ENCODE peak calls at places on chromosomes 3 and 15, in eight cellular contexts. One of them, this sample, is unnamed.

GRCh38 chr15:98070132-98070531 is 109.6 kb downstream of the ARRDC4 start:
- DNase-seq in AG04449: no peak
- DNase-seq in upper lobe of right lung: no peak
- DNase-seq in BJ: peak; percentile 74
- DNase-seq in HepG2: no peak
- DNase-seq in MM.1S: no peak
- DNase-seq in omental fat pad: no peak
- DNase-seq in CD8-positive, alpha-beta T cell: no peak
- DNase-seq in this sample: no peak

GRCh38 chr15:66241301-66241700 is 12.2 kb downstream of the MEGF11 start:
- DNase-seq in upper lobe of right lung: no peak
- DNase-seq in CD8-positive, alpha-beta T cell: no peak
- DNase-seq in omental fat pad: no peak
- DNase-seq in AG04449: no peak
- DNase-seq in MM.1S: no peak
- DNase-seq in HepG2: no peak
- DNase-seq in BJ: no peak
- DNase-seq in this sample: no peak

GRCh38 chr3:112104774-112105173 is 18.6 kb downstream of the C3orf52 start:
- DNase-seq in BJ: no peak
- DNase-seq in HepG2: no peak
- DNase-seq in omental fat pad: no peak
- DNase-seq in MM.1S: no peak
- DNase-seq in upper lobe of right lung: no peak
- DNase-seq in CD8-positive, alpha-beta T cell: no peak
- DNase-seq in AG04449: no peak
- DNase-seq in this sample: no peak

GRCh38 chr3:72444642-72445223 is 403.5 kb downstream of the SHQ1 start:
- DNase-seq in omental fat pad: no peak
- DNase-seq in HepG2: no peak
- DNase-seq in CD8-positive, alpha-beta T cell: no peak
- DNase-seq in MM.1S: peak; percentile 25
- DNase-seq in BJ: no peak
- DNase-seq in AG04449: no peak
- DNase-seq in upper lobe of right lung: no peak
- DNase-seq in this sample: no peak

GRCh38 chr3:133894334-133895207 is 1.1 kb downstream of the RAB6B start:
- DNase-seq in MM.1S: no peak
- DNase-seq in AG04449: no peak
- DNase-seq in HepG2: no peak
- DNase-seq in CD8-positive, alpha-beta T cell: no peak
- DNase-seq in BJ: no peak
- DNase-seq in upper lobe of right lung: no peak
- DNase-seq in omental fat pad: no peak
- DNase-seq in this sample: no peak

GRCh38 chr3:52200981-52201679 is 3.2 kb downstream of the ALAS1 start:
- DNase-seq in AG04449: no peak
- DNase-seq in HepG2: no peak
- DNase-seq in BJ: no peak
- DNase-seq in omental fat pad: no peak
- DNase-seq in upper lobe of right lung: peak; percentile 15
- DNase-seq in CD8-positive, alpha-beta T cell: no peak
- DNase-seq in MM.1S: no peak
- DNase-seq in this sample: no peak

GRCh38 chr15:47265686-47266085 is 451.6 kb upstream of the SEMA6D start:
- DNase-seq in CD8-positive, alpha-beta T cell: no peak
- DNase-seq in HepG2: no peak
- DNase-seq in omental fat pad: no peak
- DNase-seq in AG04449: no peak
- DNase-seq in BJ: no peak
- DNase-seq in MM.1S: no peak
- DNase-seq in upper lobe of right lung: no peak
- DNase-seq in this sample: no peak

GRCh38 chr3:135504084-135504685 is 461.3 kb upstream of the PPP2R3A start:
- DNase-seq in omental fat pad: no peak
- DNase-seq in HepG2: no peak
- DNase-seq in MM.1S: no peak
- DNase-seq in CD8-positive, alpha-beta T cell: no peak
- DNase-seq in upper lobe of right lung: no peak
- DNase-seq in BJ: no peak
- DNase-seq in AG04449: no peak
- DNase-seq in this sample: no peak

GRCh38 chr3:81758275-81758674 is 3.2 kb downstream of the GBE1 start:
- DNase-seq in AG04449: peak; percentile 24
- DNase-seq in CD8-positive, alpha-beta T cell: no peak
- DNase-seq in BJ: peak; percentile 41
- DNase-seq in upper lobe of right lung: no peak
- DNase-seq in omental fat pad: no peak
- DNase-seq in MM.1S: no peak
- DNase-seq in HepG2: peak; percentile 41
- DNase-seq in this sample: peak; percentile 71

GRCh38 chr3:153273217-153273616 is 111.2 kb downstream of the RAP2B start:
- DNase-seq in omental fat pad: no peak
- DNase-seq in upper lobe of right lung: no peak
- DNase-seq in BJ: no peak
- DNase-seq in HepG2: no peak
- DNase-seq in AG04449: no peak
- DNase-seq in CD8-positive, alpha-beta T cell: no peak
- DNase-seq in MM.1S: no peak
- DNase-seq in this sample: no peak

GRCh38 chr3:11089931-11090330 is 64.4 kb upstream of the HRH1 start:
- DNase-seq in omental fat pad: no peak
- DNase-seq in BJ: no peak
- DNase-seq in HepG2: no peak
- DNase-seq in AG04449: no peak
- DNase-seq in CD8-positive, alpha-beta T cell: no peak
- DNase-seq in upper lobe of right lung: no peak
- DNase-seq in MM.1S: no peak
- DNase-seq in this sample: no peak

GRCh38 chr15:50249704-50250103 is 15.8 kb downstream of the HDC start:
- DNase-seq in upper lobe of right lung: no peak
- DNase-seq in HepG2: no peak
- DNase-seq in AG04449: no peak
- DNase-seq in MM.1S: no peak
- DNase-seq in CD8-positive, alpha-beta T cell: no peak
- DNase-seq in BJ: no peak
- DNase-seq in omental fat pad: no peak
- DNase-seq in this sample: no peak

GRCh38 chr3:65953881-65954733 is 84.6 kb downstream of the MAGI1 start:
- DNase-seq in AG04449: no peak
- DNase-seq in upper lobe of right lung: peak; percentile 70
- DNase-seq in MM.1S: no peak
- DNase-seq in omental fat pad: no peak
- DNase-seq in CD8-positive, alpha-beta T cell: no peak
- DNase-seq in HepG2: peak; percentile 89
- DNase-seq in BJ: no peak
- DNase-seq in this sample: no peak

GRCh38 chr3:186487819-186488218 is 56.4 kb downstream of the CRYGS start:
- DNase-seq in AG04449: no peak
- DNase-seq in BJ: no peak
- DNase-seq in omental fat pad: no peak
- DNase-seq in HepG2: no peak
- DNase-seq in upper lobe of right lung: no peak
- DNase-seq in CD8-positive, alpha-beta T cell: no peak
- DNase-seq in MM.1S: peak; percentile 44
- DNase-seq in this sample: no peak

GRCh38 chr15:69971771-69972170 is 125.9 kb downstream of the TLE3 start:
- DNase-seq in MM.1S: no peak
- DNase-seq in CD8-positive, alpha-beta T cell: no peak
- DNase-seq in omental fat pad: no peak
- DNase-seq in upper lobe of right lung: no peak
- DNase-seq in AG04449: no peak
- DNase-seq in HepG2: no peak
- DNase-seq in BJ: no peak
- DNase-seq in this sample: no peak
- TF ChIP-seq CTCF in MM.1S: no peak
- TF ChIP-seq CTCF in CD8-positive, alpha-beta T cell: no peak
- TF ChIP-seq CTCF in omental fat pad: no peak
- TF ChIP-seq CTCF in upper lobe of right lung: no peak
- TF ChIP-seq CTCF in AG04449: no peak
- TF ChIP-seq CTCF in HepG2: no peak
- TF ChIP-seq CTCF in BJ: no peak
- TF ChIP-seq CTCF in this sample: no peak

GRCh38 chr3:141217389-141217788 is 14.2 kb upstream of the PXYLP1 start:
- DNase-seq in AG04449: no peak
- DNase-seq in BJ: no peak
- DNase-seq in upper lobe of right lung: no peak
- DNase-seq in omental fat pad: no peak
- DNase-seq in HepG2: peak; percentile 33
- DNase-seq in MM.1S: no peak
- DNase-seq in CD8-positive, alpha-beta T cell: no peak
- DNase-seq in this sample: no peak
- TF ChIP-seq CTCF in AG04449: no peak
- TF ChIP-seq CTCF in BJ: no peak
- TF ChIP-seq CTCF in upper lobe of right lung: no peak
- TF ChIP-seq CTCF in omental fat pad: no peak
- TF ChIP-seq CTCF in HepG2: no peak
- TF ChIP-seq CTCF in MM.1S: no peak
- TF ChIP-seq CTCF in CD8-positive, alpha-beta T cell: no peak
- TF ChIP-seq CTCF in this sample: no peak

DNA sequence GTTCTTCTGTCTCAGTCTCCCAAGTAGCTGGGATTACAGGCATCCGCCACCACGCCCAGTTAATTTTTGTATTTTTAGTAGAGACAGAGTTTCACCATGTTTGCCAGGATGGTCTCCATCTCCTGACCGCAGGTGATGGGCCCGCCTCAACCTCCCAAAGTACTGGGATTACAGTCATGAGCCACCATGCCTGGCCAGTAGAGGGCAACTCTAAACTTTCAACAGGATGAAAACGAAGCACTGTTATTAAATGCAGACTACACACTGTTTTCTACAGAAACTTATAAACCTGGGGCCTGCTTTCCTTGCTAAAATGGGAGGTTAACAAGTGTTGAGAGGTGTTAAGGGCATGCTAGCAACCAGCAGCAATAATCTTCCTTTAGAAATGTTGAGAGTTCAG is 7.6 kb downstream of the ARPC4 start:
- DNase-seq in CD8-positive, alpha-beta T cell: no peak
- DNase-seq in AG04449: no peak
- DNase-seq in upper lobe of right lung: no peak
- DNase-seq in BJ: no peak
- DNase-seq in HepG2: no peak
- DNase-seq in MM.1S: no peak
- DNase-seq in omental fat pad: no peak
- DNase-seq in this sample: no peak
- TF ChIP-seq CTCF in CD8-positive, alpha-beta T cell: no peak
- TF ChIP-seq CTCF in AG04449: no peak
- TF ChIP-seq CTCF in upper lobe of right lung: peak; percentile 5
- TF ChIP-seq CTCF in BJ: peak; percentile 36
- TF ChIP-seq CTCF in HepG2: peak; percentile 31
- TF ChIP-seq CTCF in MM.1S: no peak
- TF ChIP-seq CTCF in omental fat pad: no peak
- TF ChIP-seq CTCF in this sample: no peak

GRCh38 chr3:61372723-61373122 is 121.5 kb upstream of the FHIT start:
- DNase-seq in upper lobe of right lung: no peak
- DNase-seq in MM.1S: no peak
- DNase-seq in AG04449: no peak
- DNase-seq in HepG2: no peak
- DNase-seq in CD8-positive, alpha-beta T cell: no peak
- DNase-seq in BJ: no peak
- DNase-seq in omental fat pad: no peak
- DNase-seq in this sample: no peak

DNA sequence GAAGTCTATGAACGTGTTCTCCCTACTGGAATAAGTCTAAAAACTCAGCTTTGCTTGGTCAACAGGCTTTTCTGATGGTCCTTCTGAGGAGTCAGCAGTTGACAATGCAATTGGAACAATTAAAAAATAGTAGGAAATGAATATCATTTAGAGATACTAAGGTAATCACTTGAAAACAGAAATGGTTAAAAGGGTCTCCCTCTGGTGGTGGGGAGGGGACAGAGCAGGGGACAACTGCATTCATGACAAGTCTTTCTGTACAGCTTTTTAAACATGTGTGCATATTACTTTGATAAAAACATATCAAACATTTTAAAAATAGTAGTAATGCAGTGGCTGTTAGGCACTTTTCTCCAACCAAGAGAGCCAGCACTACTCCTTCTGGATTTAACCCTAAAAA is 119.9 kb upstream of the FHIT start:
- DNase-seq in AG04449: no peak
- DNase-seq in BJ: no peak
- DNase-seq in omental fat pad: no peak
- DNase-seq in HepG2: peak; percentile 10
- DNase-seq in MM.1S: peak; percentile 42
- DNase-seq in CD8-positive, alpha-beta T cell: no peak
- DNase-seq in upper lobe of right lung: no peak
- DNase-seq in this sample: no peak
- TF ChIP-seq CTCF in AG04449: peak; percentile 28
- TF ChIP-seq CTCF in BJ: peak; percentile 33
- TF ChIP-seq CTCF in omental fat pad: no peak
- TF ChIP-seq CTCF in HepG2: peak; percentile 61
- TF ChIP-seq CTCF in MM.1S: peak; percentile 61
- TF ChIP-seq CTCF in CD8-positive, alpha-beta T cell: peak; percentile 29
- TF ChIP-seq CTCF in upper lobe of right lung: peak; percentile 41
- TF ChIP-seq CTCF in this sample: peak; percentile 23

This sample was measured in AG09319.